ENCODE peak calls at places on chromosome 11, in eight cellular contexts. J, T, A, F, U, M, B and C are unnamed samples.

GRCh38 chr11:34052608-34053160 is 1.2 kb downstream of the CAPRIN1 start:
- DNase-seq in U (peak), J (peak), T (peak), B (no peak), A (peak), M (peak), F (peak), C (no peak)

GRCh38 chr11:134330611-134331564 is 900 bp upstream of the GLB1L2 start:
- DNase-seq in U (no peak), B (no peak), J (peak), M (no peak), F (no peak), T (no peak), A (no peak), C (no peak)

GRCh38 chr11:125329786-125330185 is 165.2 kb downstream of the PKNOX2 start:
- DNase-seq in M (no peak), A (no peak), B (no peak), J (no peak), T (no peak), U (no peak), F (no peak), C (no peak)

GRCh38 chr11:20053572-20053971 is 106.7 kb downstream of the DBX1 start:
- DNase-seq in A (no peak), B (no peak), J (no peak), M (no peak), F (no peak), T (no peak), U (no peak), C (no peak)

GRCh38 chr11:101444851-101445250 is 139.0 kb downstream of the TRPC6 start:
- DNase-seq in A (no peak), F (no peak), J (no peak), B (no peak), U (no peak), M (no peak), T (no peak), C (no peak)

GRCh38 chr11:121329786-121330395 is 37.3 kb downstream of the SC5D start:
- DNase-seq in U (no peak), J (no peak), M (no peak), T (no peak), B (no peak), A (no peak), F (no peak), C (no peak)

GRCh38 chr11:32884770-32885384 is 7.7 kb upstream of the QSER1 start:
- DNase-seq in J (no peak), M (no peak), T (peak), A (no peak), U (no peak), F (no peak), B (no peak), C (no peak)

GRCh38 chr11:58941838-58942237 is 2.5 kb downstream of the GLYATL1 start:
- DNase-seq in M (no peak), B (no peak), U (no peak), T (no peak), F (no peak), J (no peak), A (no peak), C (no peak)

GRCh38 chr11:2089536-2090165 is 49.5 kb downstream of the IGF2 start:
- DNase-seq in J (peak), U (no peak), F (peak), B (no peak), T (peak), A (peak), M (no peak), C (no peak)

GRCh38 chr11:124793466-124794278 is 6.5 kb downstream of the MSANTD2 start:
- DNase-seq in A (peak), J (peak), T (peak), F (no peak), M (no peak), U (no peak), B (no peak), C (no peak)

GRCh38 chr11:7687386-7687785 is 14.1 kb upstream of the CYB5R2 start:
- DNase-seq in U (no peak), M (no peak), J (no peak), B (no peak), F (no peak), T (no peak), A (no peak), C (no peak)

DNA sequence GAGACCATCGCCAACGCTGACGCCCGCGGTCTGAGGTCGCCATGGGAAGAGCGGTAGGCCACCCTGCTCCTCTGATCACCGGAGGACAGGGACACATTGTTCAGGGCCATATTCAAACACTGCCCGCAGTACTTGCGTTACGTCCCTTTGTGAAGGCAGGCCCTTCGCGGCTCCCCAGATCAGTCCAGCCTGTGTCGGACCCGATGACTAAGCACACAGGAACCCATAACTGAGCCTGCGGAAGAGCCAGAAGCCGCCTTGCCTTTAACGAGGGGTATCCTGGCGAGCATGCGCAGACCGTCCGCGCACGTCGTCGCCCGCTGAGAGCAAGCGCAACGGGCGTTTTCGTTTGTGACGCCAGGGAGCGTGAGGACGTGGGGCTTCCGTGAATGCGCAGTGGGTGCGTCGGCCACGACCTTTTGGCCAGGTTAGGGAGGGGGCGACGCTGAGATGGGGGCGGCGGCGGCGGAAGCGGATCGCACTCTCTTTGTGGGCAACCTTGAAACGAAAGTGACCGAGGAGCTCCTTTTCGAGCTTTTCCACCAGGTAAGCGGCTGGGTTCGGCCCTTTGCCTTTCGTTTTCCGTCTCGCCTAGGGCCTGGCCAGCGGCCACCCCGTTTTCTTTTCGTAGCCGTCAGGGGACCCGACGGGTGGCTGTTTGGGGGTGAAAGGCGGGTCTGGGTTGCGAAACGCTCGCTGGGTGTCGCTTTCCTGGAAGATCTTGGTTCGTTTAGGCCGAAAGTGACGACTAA is at the start of the genes C11orf71 and RBM7:
- DNase-seq in M (peak), F (peak), J (peak), U (peak), T (peak), A (peak), B (peak), C (peak)
- H3K27ac ChIP-seq in M (peak), F (peak), J (peak), U (peak), T (peak), A (peak), B (no peak), C (peak)

GRCh38 chr11:305834-306211 is 1.8 kb upstream of the IFITM2 start:
- DNase-seq in F (no peak), M (no peak), T (no peak), J (peak), B (no peak), A (no peak), U (no peak), C (no peak)
- H3K27ac ChIP-seq in F (peak), M (no peak), T (no peak), J (peak), B (no peak), A (peak), U (no peak), C (no peak)

GRCh38 chr11:72755794-72756285 is 3.6 kb upstream of the ARAP1 start:
- DNase-seq in U (no peak), F (no peak), B (no peak), A (no peak), M (no peak), J (no peak), T (no peak), C (no peak)

GRCh38 chr11:72753341-72754148 is 1.3 kb upstream of the ARAP1 start:
- DNase-seq in B (no peak), M (no peak), T (no peak), F (no peak), J (no peak), U (no peak), A (no peak), C (peak)

GRCh38 chr11:72752088-72752914 is at the start of gene ARAP1:
- DNase-seq in F (peak), M (peak), U (peak), B (no peak), J (peak), T (peak), A (peak), C (peak)

GRCh38 chr11:72754544-72755155 is 2.4 kb upstream of the ARAP1 start:
- DNase-seq in U (no peak), T (no peak), J (no peak), M (no peak), B (no peak), A (no peak), F (no peak), C (no peak)

GRCh38 chr11:72754149-72754543 is 1.9 kb upstream of the ARAP1 start:
- DNase-seq in F (no peak), B (no peak), U (no peak), T (no peak), A (no peak), M (no peak), J (no peak), C (no peak)
- H3K27ac ChIP-seq in F (no peak), B (no peak), U (no peak), T (no peak), A (peak), M (no peak), J (no peak), C (no peak)

GRCh38 chr11:119095066-119095880 is 6.4 kb downstream of the DPAGT1 start:
- DNase-seq in T (peak), J (peak), F (peak), A (peak), B (peak), M (peak), U (peak), C (peak)
- H3K27ac ChIP-seq in T (peak), J (peak), F (peak), A (peak), B (no peak), M (peak), U (peak), C (peak)

DNA sequence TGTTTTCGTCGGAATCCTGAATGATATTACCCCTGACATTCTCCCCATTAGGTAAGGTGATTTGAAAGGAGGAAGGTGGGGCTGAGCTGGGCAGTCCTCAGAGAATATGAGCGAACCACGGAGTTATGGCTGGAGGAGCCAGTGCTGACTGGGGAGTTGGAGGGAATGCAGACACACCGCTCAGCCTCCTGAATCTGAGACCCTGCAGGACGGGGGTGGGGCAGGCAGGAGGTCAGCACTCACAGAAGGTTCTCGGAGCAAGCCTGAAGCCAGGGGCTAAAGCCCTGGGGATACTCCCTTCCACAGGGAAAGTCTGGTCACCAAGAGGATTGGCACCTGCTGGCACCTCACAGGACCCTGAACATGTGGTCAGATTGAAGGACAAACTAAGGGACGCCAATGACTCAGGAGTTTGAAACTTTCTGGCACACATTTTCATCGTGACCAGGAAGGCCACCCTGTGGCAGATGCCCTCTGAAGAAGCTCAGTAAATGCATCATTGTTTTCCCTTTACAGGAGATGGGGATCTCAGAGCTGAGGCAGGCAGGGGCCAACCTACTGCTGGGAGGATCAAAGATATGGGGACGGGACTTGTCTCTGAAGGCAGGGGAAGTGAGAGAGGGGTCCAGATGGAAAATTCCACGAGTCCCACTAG is 26.9 kb upstream of the FCHSD2 start:
- DNase-seq in B (no peak), J (no peak), U (no peak), T (no peak), M (no peak), A (no peak), F (no peak), C (no peak)
- H3K27ac ChIP-seq in B (no peak), J (no peak), U (no peak), T (no peak), M (no peak), A (no peak), F (no peak), C (no peak)

DNA sequence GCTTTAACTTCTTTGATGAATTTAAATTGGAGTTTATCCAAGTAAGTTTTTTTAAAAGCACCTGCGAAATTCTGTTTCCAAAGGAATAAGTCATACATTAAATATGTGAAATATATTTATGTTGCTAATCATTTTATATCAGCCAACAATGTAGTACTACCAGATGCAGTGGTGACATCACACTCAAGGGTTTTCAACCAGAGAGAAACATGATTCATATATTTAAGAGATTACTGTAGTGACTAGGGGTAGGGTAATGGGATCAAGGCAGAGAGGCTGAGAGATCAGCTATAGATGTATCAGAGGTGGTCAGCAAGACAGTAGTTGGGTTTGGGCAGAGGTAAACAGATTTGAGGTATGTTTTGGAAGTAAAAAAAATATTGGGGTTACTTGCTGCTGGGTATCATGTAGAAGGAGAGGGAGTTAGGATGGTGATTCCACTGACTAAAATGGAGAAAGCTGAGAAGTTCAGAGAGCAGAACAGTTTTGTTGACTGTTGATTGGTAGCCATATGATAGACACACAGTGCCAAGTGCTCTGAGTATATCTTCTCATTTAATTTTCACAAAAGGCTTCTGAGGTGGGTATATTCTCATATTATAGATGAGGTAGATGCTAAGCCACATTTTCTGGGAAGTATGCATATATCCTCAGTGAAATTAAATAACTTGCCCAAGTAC is 39.4 kb downstream of the CEP57 start:
- DNase-seq in U (no peak), M (no peak), J (no peak), B (no peak), F (no peak), A (no peak), T (no peak), C (no peak)
- H3K27ac ChIP-seq in U (no peak), M (no peak), J (no peak), B (no peak), F (no peak), A (no peak), T (no peak), C (no peak)

DNA sequence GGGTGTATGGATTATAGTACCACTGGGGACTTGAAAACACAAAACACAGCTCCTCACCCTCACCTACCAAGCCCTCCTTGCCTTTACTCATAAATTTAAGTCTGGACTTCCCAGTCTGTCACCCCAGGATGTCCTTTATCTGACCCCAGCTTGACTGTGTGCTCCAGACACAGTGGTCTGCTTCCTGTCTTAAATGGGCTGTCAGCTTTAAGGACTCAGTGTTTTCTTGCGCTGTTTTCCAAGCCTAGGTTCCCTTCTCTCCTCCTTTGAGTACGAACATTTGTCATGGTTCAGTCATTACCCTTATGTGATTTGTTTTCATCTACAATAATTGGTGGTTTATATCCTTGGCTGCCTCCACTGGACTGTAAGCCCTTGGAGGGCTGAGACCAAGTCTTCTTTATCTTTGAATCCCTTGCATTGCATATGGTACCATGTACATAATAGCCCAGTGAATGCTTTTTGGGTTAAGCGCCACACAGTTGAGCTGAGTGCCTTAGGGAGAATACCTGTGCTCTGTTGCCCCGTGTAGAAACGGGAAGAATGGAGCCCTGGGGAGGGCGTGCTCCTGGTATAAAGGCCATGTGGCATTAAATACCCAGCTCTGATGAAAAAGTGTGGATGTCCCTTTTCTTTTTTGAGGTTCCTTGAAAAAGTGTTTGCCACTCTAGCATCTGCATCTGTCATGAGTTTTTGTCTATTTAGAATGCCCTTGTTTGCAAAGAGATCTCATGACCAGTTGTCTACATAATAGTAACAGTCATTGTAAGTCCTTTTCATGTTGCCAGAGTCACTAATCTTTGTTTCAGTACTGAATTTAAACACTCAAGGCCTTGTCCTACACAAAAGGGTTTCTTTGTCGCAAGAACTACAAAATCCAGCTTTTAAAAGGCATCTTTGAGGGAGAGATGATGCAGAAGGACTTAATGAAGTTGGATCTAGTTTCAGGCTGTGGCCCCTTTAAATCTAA is 14.0 kb downstream of the PANX1 start:
- DNase-seq in J (no peak), T (no peak), F (no peak), A (no peak), U (no peak), B (no peak), M (no peak), C (no peak)
- H3K27ac ChIP-seq in J (peak), T (no peak), F (no peak), A (no peak), U (no peak), B (no peak), M (no peak), C (peak)

DNA sequence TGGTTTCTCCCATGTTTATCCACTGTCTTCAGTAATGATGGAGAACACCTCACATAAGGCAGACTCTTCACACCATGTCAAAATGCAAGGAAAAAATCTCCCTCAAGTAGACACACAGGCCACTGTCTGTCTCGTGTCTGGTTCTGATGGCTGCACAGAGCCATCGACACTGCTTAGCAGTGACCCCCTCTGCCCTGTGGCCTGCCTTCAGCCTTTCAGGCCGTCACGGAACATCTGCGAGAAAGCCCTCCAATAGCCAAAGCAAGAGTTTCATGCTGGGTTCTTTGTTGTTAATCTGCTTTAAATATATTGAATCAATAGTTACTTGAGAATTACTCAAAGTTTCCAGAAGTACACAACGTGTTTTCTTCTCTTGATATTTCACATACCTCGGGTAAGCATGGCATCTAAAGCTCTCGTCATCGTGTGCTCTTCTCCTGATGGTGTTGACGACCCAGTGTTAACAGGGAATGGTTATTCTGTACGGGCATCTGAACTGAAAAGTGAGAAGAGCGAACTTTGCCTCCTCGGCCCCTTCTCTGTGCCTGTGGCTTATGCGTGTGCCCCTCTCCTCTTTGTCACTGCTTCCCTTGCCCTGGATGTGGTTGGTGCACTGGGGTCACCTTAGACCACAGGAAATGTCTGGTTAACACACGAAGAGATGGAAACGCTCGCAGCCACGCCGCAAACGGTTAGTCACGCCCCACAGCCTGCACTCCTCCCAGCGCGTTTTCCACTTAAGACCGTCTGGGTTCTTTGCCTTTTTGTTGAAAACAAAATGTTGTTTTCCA is 33.4 kb upstream of the CTTN start:
- DNase-seq in B (no peak), M (peak), J (no peak), F (no peak), A (no peak), U (no peak), T (no peak), C (no peak)
- H3K27ac ChIP-seq in B (no peak), M (no peak), J (no peak), F (no peak), A (no peak), U (no peak), T (no peak), C (no peak)

GRCh38 chr11:71269603-71270511 is 17.5 kb upstream of the SHANK2 start:
- DNase-seq in M (no peak), U (no peak), A (no peak), B (no peak), J (no peak), F (peak), T (no peak), C (no peak)
- H3K27ac ChIP-seq in M (no peak), U (no peak), A (peak), B (no peak), J (no peak), F (no peak), T (no peak), C (no peak)

GRCh38 chr11:114156131-114156581 is 96.6 kb downstream of the ZBTB16 start:
- DNase-seq in A (no peak), J (no peak), T (no peak), M (no peak), U (no peak), F (no peak), B (no peak), C (no peak)
- H3K27ac ChIP-seq in A (peak), J (no peak), T (no peak), M (no peak), U (peak), F (peak), B (no peak), C (no peak)